ENCODE peak calls at places on chromosomes 13 and 19, in eight cellular contexts. One of them, this sample, is unnamed.

GRCh38 chr19:44671400-44671799 is at the start of gene CEACAM19:
- DNase-seq in EL: no peak
- DNase-seq in GM12865: peak
- DNase-seq in ascending aorta: no peak
- DNase-seq in ELF-1: no peak
- DNase-seq in AG09309: no peak
- DNase-seq in cardiac muscle cell: no peak
- DNase-seq in GM04504: no peak
- DNase-seq in this sample: no peak

GRCh38 chr19:2653717-2654584 is 48.5 kb downstream of the GNG7 start:
- DNase-seq in EL: no peak
- DNase-seq in GM12865: no peak
- DNase-seq in ascending aorta: no peak
- DNase-seq in ELF-1: peak
- DNase-seq in AG09309: no peak
- DNase-seq in cardiac muscle cell: no peak
- DNase-seq in GM04504: no peak
- DNase-seq in this sample: no peak

GRCh38 chr19:34228347-34228746 is 26.0 kb upstream of the GARRE1 start:
- DNase-seq in EL: peak
- DNase-seq in GM12865: no peak
- DNase-seq in ascending aorta: no peak
- DNase-seq in ELF-1: no peak
- DNase-seq in AG09309: no peak
- DNase-seq in cardiac muscle cell: no peak
- DNase-seq in GM04504: no peak
- DNase-seq in this sample: no peak

GRCh38 chr19:46351241-46352041 is 4.6 kb downstream of the PPP5C start:
- DNase-seq in EL: peak
- DNase-seq in GM12865: peak
- DNase-seq in ascending aorta: peak
- DNase-seq in ELF-1: no peak
- DNase-seq in AG09309: no peak
- DNase-seq in cardiac muscle cell: peak
- DNase-seq in GM04504: peak
- DNase-seq in this sample: no peak

GRCh38 chr19:57212109-57212508 is 18.7 kb upstream of the AURKC start:
- DNase-seq in EL: peak
- DNase-seq in GM12865: no peak
- DNase-seq in ascending aorta: no peak
- DNase-seq in ELF-1: no peak
- DNase-seq in AG09309: no peak
- DNase-seq in cardiac muscle cell: no peak
- DNase-seq in GM04504: no peak
- DNase-seq in this sample: no peak

GRCh38 chr19:2042485-2043268 is 8.4 kb downstream of the MKNK2 start:
- DNase-seq in EL: no peak
- DNase-seq in GM12865: peak
- DNase-seq in ascending aorta: no peak
- DNase-seq in ELF-1: no peak
- DNase-seq in AG09309: no peak
- DNase-seq in cardiac muscle cell: peak
- DNase-seq in GM04504: no peak
- DNase-seq in this sample: no peak

GRCh38 chr19:47729799-47730520 is 15.4 kb upstream of the NOP53 start:
- DNase-seq in EL: no peak
- DNase-seq in GM12865: peak
- DNase-seq in ascending aorta: peak
- DNase-seq in ELF-1: peak
- DNase-seq in AG09309: no peak
- DNase-seq in cardiac muscle cell: peak
- DNase-seq in GM04504: no peak
- DNase-seq in this sample: no peak

GRCh38 chr19:35207391-35207871 is 21.1 kb downstream of the FAM187B start:
- DNase-seq in EL: no peak
- DNase-seq in GM12865: no peak
- DNase-seq in ascending aorta: no peak
- DNase-seq in ELF-1: no peak
- DNase-seq in AG09309: no peak
- DNase-seq in cardiac muscle cell: no peak
- DNase-seq in GM04504: no peak
- DNase-seq in this sample: no peak

GRCh38 chr13:51997641-51998330 is 13.5 kb downstream of the ATP7B start:
- DNase-seq in EL: no peak
- DNase-seq in GM12865: no peak
- DNase-seq in ascending aorta: no peak
- DNase-seq in ELF-1: peak
- DNase-seq in AG09309: no peak
- DNase-seq in cardiac muscle cell: no peak
- DNase-seq in GM04504: no peak
- DNase-seq in this sample: peak

GRCh38 chr19:1408300-1409203 is 1.2 kb downstream of the DAZAP1 start:
- DNase-seq in EL: peak
- DNase-seq in GM12865: peak
- DNase-seq in ascending aorta: no peak
- DNase-seq in ELF-1: peak
- DNase-seq in AG09309: no peak
- DNase-seq in cardiac muscle cell: peak
- DNase-seq in GM04504: no peak
- DNase-seq in this sample: no peak

GRCh38 chr13:66501187-66501586 is 728.9 kb downstream of the PCDH9 start:
- DNase-seq in EL: peak
- DNase-seq in GM12865: no peak
- DNase-seq in ascending aorta: no peak
- DNase-seq in ELF-1: no peak
- DNase-seq in AG09309: no peak
- DNase-seq in cardiac muscle cell: peak
- DNase-seq in GM04504: no peak
- DNase-seq in this sample: no peak

GRCh38 chr19:461664-462551 is 1.1 kb upstream of the SHC2 start:
- DNase-seq in EL: no peak
- DNase-seq in GM12865: no peak
- DNase-seq in ascending aorta: no peak
- DNase-seq in ELF-1: no peak
- DNase-seq in AG09309: no peak
- DNase-seq in cardiac muscle cell: no peak
- DNase-seq in GM04504: no peak
- DNase-seq in this sample: peak

GRCh38 chr19:29255006-29255405 is 42.1 kb upstream of the UQCRFS1 start:
- DNase-seq in EL: no peak
- DNase-seq in GM12865: no peak
- DNase-seq in ascending aorta: no peak
- DNase-seq in ELF-1: no peak
- DNase-seq in AG09309: no peak
- DNase-seq in cardiac muscle cell: no peak
- DNase-seq in GM04504: no peak
- DNase-seq in this sample: no peak

GRCh38 chr19:15213715-15214381 is 13.1 kb upstream of the NOTCH3 start:
- DNase-seq in EL: no peak
- DNase-seq in GM12865: no peak
- DNase-seq in ascending aorta: peak
- DNase-seq in ELF-1: peak
- DNase-seq in AG09309: no peak
- DNase-seq in cardiac muscle cell: peak
- DNase-seq in GM04504: no peak
- DNase-seq in this sample: no peak

GRCh38 chr13:34863360-34864135 is 78.5 kb upstream of the NBEA start:
- DNase-seq in EL: peak
- DNase-seq in GM12865: no peak
- DNase-seq in ascending aorta: no peak
- DNase-seq in ELF-1: peak
- DNase-seq in AG09309: peak
- DNase-seq in cardiac muscle cell: peak
- DNase-seq in GM04504: peak
- DNase-seq in this sample: peak

GRCh38 chr19:48900477-48901452 is 653 bp downstream of the NUCB1 start:
- DNase-seq in EL: peak
- DNase-seq in GM12865: peak
- DNase-seq in ascending aorta: no peak
- DNase-seq in ELF-1: no peak
- DNase-seq in AG09309: no peak
- DNase-seq in cardiac muscle cell: peak
- DNase-seq in GM04504: no peak
- DNase-seq in this sample: no peak

GRCh38 chr13:108929532-108929931 is 300.1 kb downstream of the MYO16 start:
- DNase-seq in EL: no peak
- DNase-seq in GM12865: no peak
- DNase-seq in ascending aorta: no peak
- DNase-seq in ELF-1: no peak
- DNase-seq in AG09309: no peak
- DNase-seq in cardiac muscle cell: peak
- DNase-seq in GM04504: no peak
- DNase-seq in this sample: no peak

GRCh38 chr13:33931397-33931987 is 113.5 kb downstream of the RFC3 start:
- DNase-seq in EL: peak
- DNase-seq in GM12865: peak
- DNase-seq in ascending aorta: no peak
- DNase-seq in ELF-1: no peak
- DNase-seq in AG09309: peak
- DNase-seq in cardiac muscle cell: peak
- DNase-seq in GM04504: peak
- DNase-seq in this sample: peak

GRCh38 chr19:35045667-35046300 is 4.3 kb downstream of the HPN start:
- DNase-seq in EL: peak
- DNase-seq in GM12865: peak
- DNase-seq in ascending aorta: no peak
- DNase-seq in ELF-1: peak
- DNase-seq in AG09309: no peak
- DNase-seq in cardiac muscle cell: peak
- DNase-seq in GM04504: peak
- DNase-seq in this sample: no peak

GRCh38 chr13:42750858-42751257 is 30.5 kb upstream of the FAM216B start:
- DNase-seq in EL: no peak
- DNase-seq in GM12865: no peak
- DNase-seq in ascending aorta: no peak
- DNase-seq in ELF-1: no peak
- DNase-seq in AG09309: no peak
- DNase-seq in cardiac muscle cell: no peak
- DNase-seq in GM04504: no peak
- DNase-seq in this sample: no peak

GRCh38 chr13:68254151-68254550 is 1024.0 kb upstream of the PCDH9 start:
- DNase-seq in EL: no peak
- DNase-seq in GM12865: no peak
- DNase-seq in ascending aorta: no peak
- DNase-seq in ELF-1: no peak
- DNase-seq in AG09309: no peak
- DNase-seq in cardiac muscle cell: no peak
- DNase-seq in GM04504: no peak
- DNase-seq in this sample: no peak

GRCh38 chr13:47397739-47398138 is 500.9 kb upstream of the HTR2A start:
- DNase-seq in EL: peak
- DNase-seq in GM12865: no peak
- DNase-seq in ascending aorta: no peak
- DNase-seq in ELF-1: no peak
- DNase-seq in AG09309: no peak
- DNase-seq in cardiac muscle cell: peak
- DNase-seq in GM04504: no peak
- DNase-seq in this sample: no peak

GRCh38 chr19:29571181-29571580 is 34.9 kb upstream of the POP4 start:
- DNase-seq in EL: no peak
- DNase-seq in GM12865: no peak
- DNase-seq in ascending aorta: no peak
- DNase-seq in ELF-1: no peak
- DNase-seq in AG09309: no peak
- DNase-seq in cardiac muscle cell: no peak
- DNase-seq in GM04504: no peak
- DNase-seq in this sample: no peak

GRCh38 chr13:99465454-99465853 is 35.8 kb upstream of the TM9SF2 start:
- DNase-seq in EL: no peak
- DNase-seq in GM12865: no peak
- DNase-seq in ascending aorta: no peak
- DNase-seq in ELF-1: no peak
- DNase-seq in AG09309: no peak
- DNase-seq in cardiac muscle cell: no peak
- DNase-seq in GM04504: no peak
- DNase-seq in this sample: no peak

GRCh38 chr13:112446347-112446861 is 70.2 kb downstream of the SPACA7 start:
- DNase-seq in EL: no peak
- DNase-seq in GM12865: no peak
- DNase-seq in ascending aorta: no peak
- DNase-seq in ELF-1: no peak
- DNase-seq in AG09309: no peak
- DNase-seq in cardiac muscle cell: no peak
- DNase-seq in GM04504: no peak
- DNase-seq in this sample: no peak

GRCh38 chr13:50208826-50209335 is 193.6 kb downstream of the KCNRG start:
- DNase-seq in EL: peak
- DNase-seq in GM12865: peak
- DNase-seq in ascending aorta: no peak
- DNase-seq in ELF-1: peak
- DNase-seq in AG09309: peak
- DNase-seq in cardiac muscle cell: peak
- DNase-seq in GM04504: peak
- DNase-seq in this sample: no peak

GRCh38 chr13:65926750-65927171 is 1303.4 kb downstream of the PCDH9 start:
- DNase-seq in EL: no peak
- DNase-seq in GM12865: no peak
- DNase-seq in ascending aorta: peak
- DNase-seq in ELF-1: peak
- DNase-seq in AG09309: no peak
- DNase-seq in cardiac muscle cell: peak
- DNase-seq in GM04504: no peak
- DNase-seq in this sample: no peak